ENCODE peak calls at places on chromosomes 11 and 22, in six cellular contexts. C is SHP77; W is GM12892; T is activated CD4-positive, alpha-beta T cell treated with anti-CD3 and anti-CD28 coated beads, Interleukin-2, amount 50 U/mL, for 1 hour; L is A172; S is HTR-8/SVneo. D is an unnamed sample.

GRCh38 chr22:45903355-45904149 is 73.4 kb downstream of the WNT7B start:
- DNase-seq in C (no peak), W (no peak), T (no peak), L (peak), S (peak), D (no peak)

GRCh38 chr22:47423266-47423665 is 660.8 kb downstream of the TBC1D22A start:
- DNase-seq in C (no peak), W (no peak), T (no peak), L (no peak), S (no peak), D (no peak)

GRCh38 chr11:134613646-134614045 is 201.6 kb upstream of the B3GAT1 start:
- DNase-seq in C (no peak), W (no peak), T (no peak), L (no peak), S (no peak), D (no peak)

GRCh38 chr22:44309137-44309536 is 3.6 kb downstream of the SHISAL1 start:
- DNase-seq in C (peak), W (no peak), T (no peak), L (peak), S (peak), D (no peak)

GRCh38 chr11:46947399-46948077 is 11.0 kb downstream of the CSTPP1 start:
- DNase-seq in C (no peak), W (no peak), T (no peak), L (no peak), S (no peak), D (no peak)

GRCh38 chr22:48744967-48745841 is 1082.5 kb downstream of the BRD1 start:
- DNase-seq in C (no peak), W (no peak), T (no peak), L (no peak), S (no peak), D (no peak)

GRCh38 chr11:109023029-109023428 is 358.2 kb downstream of the DDX10 start:
- DNase-seq in C (no peak), W (no peak), T (no peak), L (no peak), S (no peak), D (no peak)

GRCh38 chr11:100356035-100356434 is 331.1 kb upstream of the ARHGAP42 start:
- DNase-seq in C (peak), W (no peak), T (no peak), L (no peak), S (no peak), D (no peak)

GRCh38 chr11:107493117-107493516 is 35.5 kb upstream of the CWF19L2 start:
- DNase-seq in C (no peak), W (no peak), T (no peak), L (peak), S (no peak), D (no peak)

GRCh38 chr11:93403930-93404329 is 73.4 kb downstream of the DEUP1 start:
- DNase-seq in C (no peak), W (no peak), T (no peak), L (no peak), S (no peak), D (no peak)

GRCh38 chr11:221998-222789 is 13.9 kb downstream of the SIRT3 start:
- DNase-seq in C (no peak), W (no peak), T (no peak), L (no peak), S (no peak), D (no peak)

GRCh38 chr11:71356280-71356876 is 91.8 kb downstream of the DHCR7 start:
- DNase-seq in C (no peak), W (no peak), T (no peak), L (no peak), S (no peak), D (no peak)